ENCODE peak calls at places on chromosomes 5 and 9, in six cellular contexts. M, F, Q, E, G and O are unnamed samples. For H3K9me3 and H3K27me3, the result is how much of the 10 kb centered on the place peaks cover.

GRCh38 chr5:152437861-152438260 is 32.8 kb upstream of the NMUR2 start:
- DNase-seq in F (no peak), M (no peak), G (no peak), Q (no peak), E (no peak), O (no peak)

GRCh38 chr9:136614967-136615623 is 47.6 kb upstream of the EGFL7 start:
- DNase-seq in E (no peak), G (no peak), M (peak), Q (no peak), F (peak), O (no peak)

GRCh38 chr5:53126514-53126913 is 17.0 kb upstream of the MOCS2 start:
- DNase-seq in G (no peak), E (no peak), M (no peak), Q (no peak), F (no peak), O (no peak)

GRCh38 chr5:132059696-132060500 is 557 bp upstream of the IL3 start:
- DNase-seq in G (no peak), M (peak), E (peak), Q (peak), F (peak), O (no peak)

GRCh38 chr9:118929317-118929716 is 439.9 kb downstream of the BRINP1 start:
- DNase-seq in E (no peak), F (no peak), Q (no peak), G (no peak), M (no peak), O (no peak)

GRCh38 chr5:156142867-156143266 is 184.1 kb upstream of the SGCD start:
- DNase-seq in M (no peak), Q (no peak), E (no peak), F (no peak), G (no peak), O (no peak)

GRCh38 chr5:124677376-124677998 is 69.0 kb downstream of the ZNF608 start:
- DNase-seq in G (no peak), E (peak), F (no peak), Q (no peak), M (no peak), O (no peak)

GRCh38 chr9:127734247-127734746 is 797 bp downstream of the TOR2A start:
- DNase-seq in F (no peak), Q (no peak), M (peak), G (no peak), E (no peak), O (no peak)

GRCh38 chr9:72251589-72251988 is 102.3 kb downstream of the GDA start:
- DNase-seq in E (no peak), Q (no peak), F (no peak), M (no peak), G (no peak), O (no peak)

GRCh38 chr5:78467744-78468357 is 107.4 kb downstream of the SCAMP1 start:
- DNase-seq in Q (no peak), E (peak), G (peak), F (no peak), M (no peak), O (peak)

GRCh38 chr9:8869812-8870211 is 1070.2 kb upstream of the DMAC1 start:
- DNase-seq in Q (no peak), E (no peak), M (no peak), F (no peak), G (no peak), O (no peak)

GRCh38 chr5:30932611-30933010 is 260.9 kb upstream of the CDH6 start:
- DNase-seq in Q (no peak), F (no peak), E (no peak), G (no peak), M (no peak), O (no peak)

GRCh38 chr9:119793272-119793671 is 424.0 kb upstream of the BRINP1 start:
- DNase-seq in E (no peak), Q (no peak), M (no peak), F (no peak), G (no peak), O (no peak)

GRCh38 chr5:146906803-146907202 is 28.2 kb upstream of the PPP2R2B start:
- DNase-seq in F (no peak), M (no peak), Q (no peak), G (no peak), E (no peak), O (no peak)

GRCh38 chr5:154740483-154740882 is 14.7 kb upstream of the LARP1 start:
- DNase-seq in G (no peak), M (no peak), Q (no peak), F (peak), E (peak), O (no peak)

GRCh38 chr5:172115541-172115982 is 72.5 kb downstream of the STK10 start:
- DNase-seq in F (no peak), G (no peak), E (peak), M (no peak), Q (no peak), O (peak)

GRCh38 chr5:36521838-36522745 is 84.3 kb upstream of the SLC1A3 start:
- DNase-seq in Q (no peak), G (no peak), F (no peak), M (no peak), E (no peak), O (no peak)

GRCh38 chr9:110050925-110051355 is 157.0 kb downstream of the C9orf152 start:
- DNase-seq in F (no peak), E (no peak), Q (no peak), M (no peak), G (no peak), O (no peak)

GRCh38 chr5:150816946-150817345 is 29.4 kb upstream of the IRGM start:
- DNase-seq in F (no peak), Q (no peak), M (no peak), E (no peak), G (no peak), O (no peak)

GRCh38 chr9:40909821-40910220 is 218.7 kb downstream of the FOXD4L6 start:
- DNase-seq in F (no peak), M (no peak), E (no peak), G (no peak), Q (no peak), O (no peak)

GRCh38 chr9:73807956-73808355 is 656.3 kb downstream of the ANXA1 start:
- DNase-seq in F (no peak), M (no peak), Q (no peak), G (no peak), E (no peak), O (no peak)

GRCh38 chr5:35205606-35206005 is 24.7 kb downstream of the PRLR start:
- DNase-seq in Q (no peak), G (no peak), M (no peak), E (no peak), F (no peak), O (no peak)

GRCh38 chr5:151094054-151094858 is 13.4 kb upstream of the TNIP1 start:
- DNase-seq in Q (peak), G (no peak), M (no peak), F (no peak), E (no peak), O (peak)

GRCh38 chr5:30956251-30956650 is 237.2 kb upstream of the CDH6 start:
- DNase-seq in Q (no peak), E (no peak), G (no peak), M (no peak), F (no peak), O (no peak)

GRCh38 chr5:127442085-127442484 is 75.4 kb upstream of the PRRC1 start:
- DNase-seq in G (no peak), M (no peak), E (peak), Q (no peak), F (no peak), O (no peak)

GRCh38 chr5:891837-892389 is 688 bp downstream of the BRD9 start:
- DNase-seq in G (no peak), F (no peak), M (no peak), Q (no peak), E (no peak), O (no peak)

DNA sequence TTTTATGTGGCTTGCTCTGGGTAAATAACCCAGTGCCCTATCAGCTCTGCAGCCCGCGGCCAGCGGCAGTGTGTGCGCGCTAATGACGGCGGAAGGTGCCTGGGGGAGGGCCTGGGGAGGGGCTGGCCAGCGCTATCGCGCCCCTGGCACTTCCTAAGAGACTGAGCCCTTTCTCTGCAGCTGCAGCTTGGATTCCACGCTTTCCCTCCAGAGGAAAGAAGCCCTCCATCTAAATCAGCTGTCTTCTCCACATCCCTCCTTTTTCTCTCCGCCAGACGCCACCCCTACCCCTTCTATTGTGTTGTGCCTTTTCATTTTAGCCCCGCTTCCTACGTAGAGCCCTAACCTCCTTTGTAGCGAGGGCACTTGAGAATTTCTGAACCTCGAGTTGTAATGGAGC is 871 bp upstream of the RAB3C start:
- DNase-seq in M (peak), G (no peak), Q (no peak), E (peak), F (no peak), O (no peak)
- H3K4me3 ChIP-seq in M (peak), G (peak), Q (peak), E (peak), F (peak), O (no peak)

GRCh38 chr9:95522871-95523370 is 6.2 kb upstream of the PTCH1 start:
- DNase-seq in E (no peak), M (no peak), F (no peak), Q (no peak), G (no peak), O (no peak)

GRCh38 chr9:95517559-95517933 is 775 bp upstream of the PTCH1 start:
- DNase-seq in G (no peak), M (no peak), Q (no peak), E (no peak), F (no peak), O (no peak)

GRCh38 chr9:95516736-95517558 is at the start of gene PTCH1:
- DNase-seq in E (peak), G (no peak), M (peak), F (peak), Q (peak), O (peak)

GRCh38 chr9:95518026-95518425 is 1.3 kb upstream of the PTCH1 start:
- DNase-seq in Q (no peak), F (no peak), G (no peak), E (no peak), M (no peak), O (no peak)

GRCh38 chr9:95521699-95522098 is 4.9 kb upstream of the PTCH1 start:
- DNase-seq in M (no peak), Q (no peak), E (no peak), G (no peak), F (no peak), O (no peak)
- H3K9me3 ChIP-seq in M (under half), Q (under half), E (under half), G (under half), F (under half), O (under half)

DNA sequence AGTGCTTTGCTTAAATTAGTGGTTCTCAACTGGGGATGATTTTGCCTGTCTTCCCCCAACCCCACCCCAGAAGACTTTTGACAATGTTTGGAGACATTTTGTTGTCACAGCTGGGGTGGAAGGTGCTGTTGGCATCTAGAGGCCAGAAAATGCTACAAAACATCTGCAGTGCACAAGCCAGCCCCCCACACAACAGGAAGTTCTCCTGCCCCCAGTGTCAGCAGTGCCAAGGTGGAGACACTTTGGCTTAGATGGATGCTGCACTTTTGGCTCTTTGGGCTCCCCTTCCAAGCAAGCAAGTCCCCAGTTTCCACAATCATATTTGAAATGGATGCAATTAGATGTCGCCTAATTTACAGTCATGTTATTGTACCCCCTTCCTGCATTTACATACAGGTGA is 2.7 kb downstream of the HEMGN start:
- DNase-seq in G (no peak), M (no peak), F (no peak), Q (no peak), E (no peak), O (no peak)
- H3K27me3 ChIP-seq in G (under half), M (under half), F (half or more), Q (under half), E (under half), O (under half)

DNA sequence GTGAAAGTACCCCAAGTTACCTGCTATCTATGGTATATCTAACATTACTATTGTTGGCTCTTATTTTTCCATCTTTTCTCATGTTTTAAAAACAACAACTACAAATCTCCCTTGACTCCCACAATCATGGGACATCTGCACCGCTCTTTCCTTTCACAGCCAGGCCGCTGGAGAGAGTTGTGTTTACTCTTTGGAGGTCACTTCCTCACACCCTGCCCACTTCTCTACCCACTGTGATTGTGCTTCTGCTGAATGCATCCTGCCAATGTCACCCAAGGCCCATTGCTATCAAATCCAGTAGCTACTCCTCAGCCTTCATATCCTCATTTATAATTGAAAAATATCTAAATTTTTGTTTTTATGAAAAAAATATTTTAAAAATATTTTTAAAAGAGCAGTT is 29.7 kb downstream of the SLC28A3 start:
- DNase-seq in G (no peak), F (no peak), E (no peak), M (no peak), Q (no peak), O (no peak)
- H3K4me3 ChIP-seq in G (no peak), F (no peak), E (no peak), M (no peak), Q (no peak), O (no peak)